ENCODE peak calls at places on chromosomes 7 and 10, in four cellular contexts. P is left ventricle myocardium inferior, X is K562, A is kidney. Y is an unnamed sample. For H3K36me3, the result is how much of the 10 kb centered on the place peaks cover.

GRCh38 chr10:12196531-12197211 is 683 bp downstream of the CDC123 start:
- DNase-seq in X (no peak), A (no peak), P (no peak), Y (no peak)

GRCh38 chr7:37248396-37248836 is 200.2 kb downstream of the ELMO1 start:
- DNase-seq in A (peak), P (no peak), X (no peak), Y (peak)

GRCh38 chr10:94358480-94358879 is 4.3 kb downstream of the NOC3L start:
- DNase-seq in P (no peak), X (no peak), A (no peak), Y (no peak)

GRCh38 chr7:24851791-24852190 is 94.5 kb upstream of the GSDME start:
- DNase-seq in A (no peak), P (no peak), X (peak), Y (no peak)

GRCh38 chr7:116776610-116777289 is 85.6 kb upstream of the CAPZA2 start:
- DNase-seq in X (no peak), P (no peak), A (no peak), Y (no peak)

GRCh38 chr10:132665946-132666732 is 119.8 kb downstream of the NKX6-2 start:
- DNase-seq in X (no peak), P (no peak), A (peak), Y (no peak)

GRCh38 chr10:77768046-77768445 is 130.4 kb upstream of the KCNMA1 start:
- DNase-seq in A (no peak), P (no peak), X (no peak), Y (no peak)

GRCh38 chr7:4610768-4611467 is 71.2 kb upstream of the FOXK1 start:
- DNase-seq in X (peak), P (no peak), A (peak), Y (peak)

GRCh38 chr10:71848325-71849277 is 2.5 kb downstream of the PSAP start:
- DNase-seq in P (no peak), A (no peak), X (no peak), Y (no peak)

GRCh38 chr10:46033602-46034011 is 3.2 kb upstream of the NCOA4 start:
- DNase-seq in X (no peak), P (no peak), A (no peak), Y (peak)

GRCh38 chr10:11698691-11699545 is 43.3 kb upstream of the ECHDC3 start:
- DNase-seq in A (no peak), P (no peak), X (no peak), Y (no peak)

GRCh38 chr10:13913890-13914289 is 327.1 kb downstream of the PRPF18 start:
- DNase-seq in P (no peak), A (no peak), X (no peak), Y (no peak)

GRCh38 chr7:83782628-83783027 is 133.7 kb upstream of the SEMA3E start:
- DNase-seq in X (no peak), P (no peak), A (no peak), Y (no peak)

GRCh38 chr10:63383141-63383540 is 82.6 kb downstream of the JMJD1C start:
- DNase-seq in P (no peak), A (no peak), X (no peak), Y (no peak)

GRCh38 chr10:123721441-123722049 is 55.4 kb downstream of the GPR26 start:
- DNase-seq in A (no peak), X (no peak), P (no peak), Y (no peak)

GRCh38 chr10:17001961-17002749 is 127.5 kb downstream of the CUBN start:
- DNase-seq in P (peak), A (no peak), X (no peak), Y (peak)

GRCh38 chr7:26090927-26091519 is 61.0 kb upstream of the NFE2L3 start:
- DNase-seq in A (no peak), X (peak), P (no peak), Y (peak)

GRCh38 chr10:7704360-7704759 is 1.2 kb downstream of the ITIH2 start:
- DNase-seq in X (no peak), A (no peak), P (no peak), Y (no peak)
- TF ChIP-seq CTCF in X (no peak), A (no peak), P (no peak), Y (no peak)

GRCh38 chr10:86992929-86993328 is 24.6 kb downstream of the ADIRF start:
- DNase-seq in A (no peak), P (no peak), X (no peak), Y (no peak)

GRCh38 chr10:86988501-86988900 is 20.2 kb downstream of the ADIRF start:
- DNase-seq in A (no peak), X (no peak), P (no peak), Y (no peak)

DNA sequence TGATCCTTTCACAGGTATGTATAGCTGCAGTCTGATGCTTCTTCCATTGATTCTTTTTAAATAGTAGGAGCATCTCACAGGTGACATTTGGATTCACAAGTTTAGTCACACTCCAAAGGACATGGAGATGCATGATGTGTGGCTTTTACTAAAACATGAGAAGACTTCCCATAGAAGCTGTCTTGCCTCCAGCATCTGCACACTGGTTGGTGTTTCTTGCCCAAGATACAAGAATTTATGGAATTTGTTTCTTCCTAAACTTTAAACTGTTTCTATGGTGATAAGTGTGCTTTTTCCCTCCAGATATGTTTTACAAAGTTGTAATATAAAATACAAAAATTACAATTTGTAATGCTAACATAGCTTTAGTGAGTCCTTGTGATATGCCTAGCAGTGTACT is 24.2 kb downstream of the ADIRF start:
- DNase-seq in P (no peak), X (no peak), A (no peak), Y (no peak)
- H3K36me3 ChIP-seq in P (under half), X (under half), A (under half), Y (under half)

GRCh38 chr10:70324341-70324861 is 40.6 kb upstream of the NPFFR1 start:
- DNase-seq in A (peak), P (no peak), X (no peak), Y (no peak)

GRCh38 chr10:70321897-70322890 is 38.4 kb upstream of the NPFFR1 start:
- DNase-seq in X (peak), P (no peak), A (no peak), Y (no peak)

GRCh38 chr10:70323143-70323696 is 39.4 kb upstream of the NPFFR1 start:
- DNase-seq in A (peak), X (no peak), P (no peak), Y (no peak)

GRCh38 chr10:70324951-70325781 is 41.4 kb upstream of the NPFFR1 start:
- DNase-seq in X (peak), A (peak), P (no peak), Y (no peak)

DNA sequence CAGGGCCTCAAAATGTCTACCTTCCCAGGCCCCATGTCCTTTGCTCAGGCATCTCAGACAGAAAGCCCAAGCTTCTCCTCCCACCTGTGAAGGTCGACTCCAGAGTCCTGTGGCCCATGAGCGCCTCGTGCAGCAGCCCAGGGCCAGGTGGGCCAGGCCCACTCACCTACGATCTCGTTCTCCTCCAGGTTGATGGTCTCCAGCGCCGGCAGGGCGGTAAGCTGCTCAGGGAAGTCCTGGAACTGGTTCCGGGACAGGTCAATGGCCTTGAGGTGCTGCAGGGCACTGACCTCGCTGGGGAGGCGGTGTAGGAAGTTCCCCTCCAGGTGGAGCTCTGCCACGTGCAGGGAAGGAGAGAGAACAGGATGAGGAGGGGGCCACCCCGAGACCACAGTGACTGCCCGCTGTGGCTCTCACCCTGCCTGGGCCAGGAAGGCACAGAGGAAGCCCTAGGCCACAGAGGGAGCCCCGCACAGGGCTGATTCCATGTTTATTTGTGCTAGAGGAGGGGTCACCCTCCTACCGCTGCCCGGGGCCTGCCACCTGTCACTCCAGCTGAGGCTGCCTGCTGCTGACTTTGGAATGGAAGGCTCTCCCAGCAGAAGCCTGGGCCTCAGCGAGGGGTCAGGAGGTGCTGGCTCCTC is 40.0 kb upstream of the NPFFR1 start:
- DNase-seq in A (peak), X (no peak), P (no peak), Y (no peak)
- TF ChIP-seq CTCF in A (no peak), X (no peak), P (no peak), Y (no peak)

DNA sequence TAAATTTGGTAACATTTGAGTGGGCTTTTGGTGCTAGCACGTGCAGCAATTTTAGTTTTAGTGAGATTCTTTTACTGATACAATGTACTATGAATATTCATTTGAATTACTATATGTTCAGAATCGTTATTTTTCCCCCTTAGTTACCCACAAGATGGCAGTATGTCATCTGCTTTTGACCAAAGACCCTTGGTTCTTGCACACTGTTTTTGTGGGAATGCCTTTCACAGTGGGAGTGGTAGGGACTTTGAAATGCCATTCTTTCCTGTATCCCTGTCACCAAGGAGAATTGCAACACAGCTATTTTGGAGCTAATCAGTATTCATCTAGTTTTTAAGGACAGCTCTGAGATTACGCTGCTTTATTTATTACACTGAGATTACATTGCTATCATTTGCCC is 40.6 kb downstream of the SEC23IP start:
- DNase-seq in X (peak), A (no peak), P (no peak), Y (peak)
- H3K36me3 ChIP-seq in X (half or more), A (under half), P (half or more), Y (under half)

GRCh38 chr7:158467562-158467961 is 120.1 kb downstream of the PTPRN2 start:
- DNase-seq in P (no peak), A (no peak), X (no peak), Y (no peak)
- TF ChIP-seq CTCF in P (no peak), A (no peak), X (no peak), Y (no peak)

DNA sequence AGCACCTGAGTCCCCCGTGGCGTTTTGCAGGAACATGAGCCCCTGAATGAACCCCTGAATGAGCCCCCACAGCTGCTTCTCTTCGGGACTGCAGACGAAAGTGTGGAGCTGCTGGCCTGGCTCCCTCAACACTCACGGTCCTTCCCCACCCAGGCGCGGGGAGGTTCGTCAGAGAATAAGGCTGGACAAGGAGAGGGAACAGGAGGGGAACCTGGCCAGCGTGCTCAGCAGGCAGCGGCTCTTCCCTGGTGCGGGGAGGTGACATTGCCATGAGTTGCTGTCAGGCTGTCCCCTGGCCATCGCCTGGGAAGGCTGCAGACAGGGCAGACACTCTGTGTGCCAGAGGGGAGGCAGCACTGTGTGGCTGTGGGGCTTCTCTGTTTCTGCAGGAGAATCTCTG is 80.9 kb upstream of the SHH start:
- DNase-seq in A (no peak), P (no peak), X (no peak), Y (no peak)
- H3K36me3 ChIP-seq in A (under half), P (under half), X (under half), Y (under half)

Y was measured in cardiac muscle cell.